ENCODE peak calls at places on chromosome 1, in nine cellular contexts. One of them, this sample, is unnamed.

GRCh38 chr1:54027848-54028247 is 9.9 kb upstream of the LDLRAD1 start:
- DNase-seq in HCT116: no peak
- DNase-seq in Peyer's patch: no peak
- DNase-seq in IMR-90: no peak
- DNase-seq in neural crest cell: no peak
- DNase-seq in thyroid gland: no peak
- DNase-seq in Calu3: no peak
- DNase-seq in A549: no peak
- DNase-seq in cardiac fibroblast: no peak
- DNase-seq in this sample: no peak

GRCh38 chr1:176669782-176670181 is 206.8 kb downstream of the PAPPA2 start:
- DNase-seq in HCT116: no peak
- DNase-seq in Peyer's patch: no peak
- DNase-seq in IMR-90: no peak
- DNase-seq in neural crest cell: no peak
- DNase-seq in thyroid gland: no peak
- DNase-seq in Calu3: no peak
- DNase-seq in A549: no peak
- DNase-seq in cardiac fibroblast: no peak
- DNase-seq in this sample: no peak

GRCh38 chr1:169363046-169363756 is 4.4 kb downstream of the NME7 start:
- DNase-seq in HCT116: peak; percentile 21
- DNase-seq in Peyer's patch: no peak
- DNase-seq in IMR-90: peak; percentile 94
- DNase-seq in neural crest cell: no peak
- DNase-seq in thyroid gland: no peak
- DNase-seq in Calu3: no peak
- DNase-seq in A549: no peak
- DNase-seq in cardiac fibroblast: peak; percentile 84
- DNase-seq in this sample: peak; percentile 81

GRCh38 chr1:72397786-72398185 is 115.4 kb upstream of the NEGR1 start:
- DNase-seq in HCT116: no peak
- DNase-seq in Peyer's patch: no peak
- DNase-seq in IMR-90: peak; percentile 74
- DNase-seq in neural crest cell: no peak
- DNase-seq in thyroid gland: no peak
- DNase-seq in Calu3: peak; percentile 16
- DNase-seq in A549: no peak
- DNase-seq in cardiac fibroblast: peak; percentile 82
- DNase-seq in this sample: peak; percentile 61

GRCh38 chr1:172670791-172671190 is 11.9 kb downstream of the FASLG start:
- DNase-seq in HCT116: no peak
- DNase-seq in Peyer's patch: no peak
- DNase-seq in IMR-90: no peak
- DNase-seq in neural crest cell: no peak
- DNase-seq in thyroid gland: no peak
- DNase-seq in Calu3: no peak
- DNase-seq in A549: no peak
- DNase-seq in cardiac fibroblast: no peak
- DNase-seq in this sample: no peak

GRCh38 chr1:112317556-112317955 is 78.5 kb upstream of the CTTNBP2NL start:
- DNase-seq in HCT116: no peak
- DNase-seq in Peyer's patch: no peak
- DNase-seq in IMR-90: no peak
- DNase-seq in neural crest cell: no peak
- DNase-seq in thyroid gland: no peak
- DNase-seq in Calu3: no peak
- DNase-seq in A549: no peak
- DNase-seq in cardiac fibroblast: no peak
- DNase-seq in this sample: no peak

GRCh38 chr1:27538793-27539192 is 48.8 kb upstream of the WASF2 start:
- DNase-seq in HCT116: no peak
- DNase-seq in Peyer's patch: no peak
- DNase-seq in IMR-90: peak; percentile 78
- DNase-seq in neural crest cell: no peak
- DNase-seq in thyroid gland: no peak
- DNase-seq in Calu3: no peak
- DNase-seq in A549: peak; percentile 50
- DNase-seq in cardiac fibroblast: peak; percentile 51
- DNase-seq in this sample: peak; percentile 82

GRCh38 chr1:23169727-23170335 is 1.2 kb upstream of the LUZP1 start:
- DNase-seq in HCT116: peak; percentile 64
- DNase-seq in Peyer's patch: peak; percentile 75
- DNase-seq in IMR-90: peak; percentile 72
- DNase-seq in neural crest cell: no peak
- DNase-seq in thyroid gland: peak; percentile 42
- DNase-seq in Calu3: no peak
- DNase-seq in A549: peak; percentile 43
- DNase-seq in cardiac fibroblast: peak; percentile 97
- DNase-seq in this sample: peak; percentile 12

GRCh38 chr1:172533511-172534116 is 664 bp downstream of the SUCO start:
- DNase-seq in HCT116: no peak
- DNase-seq in Peyer's patch: peak; percentile 65
- DNase-seq in IMR-90: peak; percentile 36
- DNase-seq in neural crest cell: peak; percentile 4
- DNase-seq in thyroid gland: peak; percentile 36
- DNase-seq in Calu3: no peak
- DNase-seq in A549: peak; percentile 22
- DNase-seq in cardiac fibroblast: peak; percentile 33
- DNase-seq in this sample: no peak

GRCh38 chr1:12518956-12519707 is 98.9 kb downstream of the DHRS3 start:
- DNase-seq in HCT116: no peak
- DNase-seq in Peyer's patch: peak; percentile 60
- DNase-seq in IMR-90: peak; percentile 63
- DNase-seq in neural crest cell: no peak
- DNase-seq in thyroid gland: peak; percentile 84
- DNase-seq in Calu3: no peak
- DNase-seq in A549: no peak
- DNase-seq in cardiac fibroblast: peak; percentile 79
- DNase-seq in this sample: peak; percentile 26

GRCh38 chr1:36326499-36326898 is 3.1 kb upstream of the EVA1B start:
- DNase-seq in HCT116: no peak
- DNase-seq in Peyer's patch: no peak
- DNase-seq in IMR-90: no peak
- DNase-seq in neural crest cell: no peak
- DNase-seq in thyroid gland: peak; percentile 63
- DNase-seq in Calu3: peak; percentile 35
- DNase-seq in A549: no peak
- DNase-seq in cardiac fibroblast: no peak
- DNase-seq in this sample: no peak

GRCh38 chr1:170369000-170369399 is 163.0 kb upstream of the GORAB start:
- DNase-seq in HCT116: no peak
- DNase-seq in Peyer's patch: no peak
- DNase-seq in IMR-90: no peak
- DNase-seq in neural crest cell: no peak
- DNase-seq in thyroid gland: no peak
- DNase-seq in Calu3: no peak
- DNase-seq in A549: no peak
- DNase-seq in cardiac fibroblast: no peak
- DNase-seq in this sample: no peak

GRCh38 chr1:110200666-110201065 is 9.4 kb upstream of the KCNC4 start:
- DNase-seq in HCT116: no peak
- DNase-seq in Peyer's patch: no peak
- DNase-seq in IMR-90: peak; percentile 47
- DNase-seq in neural crest cell: no peak
- DNase-seq in thyroid gland: no peak
- DNase-seq in Calu3: no peak
- DNase-seq in A549: no peak
- DNase-seq in cardiac fibroblast: peak; percentile 35
- DNase-seq in this sample: peak; percentile 28

GRCh38 chr1:237890822-237891221 is at the start of gene ZP4:
- DNase-seq in HCT116: no peak
- DNase-seq in Peyer's patch: no peak
- DNase-seq in IMR-90: no peak
- DNase-seq in neural crest cell: no peak
- DNase-seq in thyroid gland: no peak
- DNase-seq in Calu3: no peak
- DNase-seq in A549: no peak
- DNase-seq in cardiac fibroblast: no peak
- DNase-seq in this sample: no peak

GRCh38 chr1:98211271-98211840 is 290.5 kb upstream of the DPYD start:
- DNase-seq in HCT116: no peak
- DNase-seq in Peyer's patch: no peak
- DNase-seq in IMR-90: no peak
- DNase-seq in neural crest cell: no peak
- DNase-seq in thyroid gland: no peak
- DNase-seq in Calu3: no peak
- DNase-seq in A549: peak; percentile 6
- DNase-seq in cardiac fibroblast: no peak
- DNase-seq in this sample: no peak

DNA sequence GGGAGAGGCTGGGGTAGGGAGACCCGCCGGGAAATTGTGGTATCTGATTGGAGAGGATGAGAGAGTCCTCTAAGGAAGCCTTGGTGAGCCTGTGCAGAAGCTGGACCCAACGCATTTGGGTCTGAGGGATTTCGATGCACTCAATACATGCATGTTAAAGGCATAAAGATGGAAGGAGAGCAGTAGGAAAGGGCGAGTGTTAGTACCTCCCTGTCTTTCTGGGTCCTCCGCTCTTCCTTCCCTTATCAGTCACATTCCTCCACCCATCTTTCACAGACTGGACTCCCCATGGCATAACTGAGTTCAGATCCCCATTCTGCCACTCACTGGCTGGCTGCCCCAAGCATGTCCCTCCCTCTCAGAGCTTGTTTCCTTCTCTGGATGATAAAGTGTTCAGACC is 7.3 kb downstream of the RGS16 start:
- DNase-seq in HCT116: no peak
- DNase-seq in Peyer's patch: no peak
- DNase-seq in IMR-90: no peak
- DNase-seq in neural crest cell: no peak
- DNase-seq in thyroid gland: no peak
- DNase-seq in Calu3: no peak
- DNase-seq in A549: no peak
- DNase-seq in cardiac fibroblast: no peak
- DNase-seq in this sample: no peak
- TF ChIP-seq CTCF in HCT116: no peak
- TF ChIP-seq CTCF in Peyer's patch: no peak
- TF ChIP-seq CTCF in IMR-90: no peak
- TF ChIP-seq CTCF in neural crest cell: no peak
- TF ChIP-seq CTCF in thyroid gland: no peak
- TF ChIP-seq CTCF in Calu3: no peak
- TF ChIP-seq CTCF in A549: no peak
- TF ChIP-seq CTCF in cardiac fibroblast: no peak
- TF ChIP-seq CTCF in this sample: no peak

DNA sequence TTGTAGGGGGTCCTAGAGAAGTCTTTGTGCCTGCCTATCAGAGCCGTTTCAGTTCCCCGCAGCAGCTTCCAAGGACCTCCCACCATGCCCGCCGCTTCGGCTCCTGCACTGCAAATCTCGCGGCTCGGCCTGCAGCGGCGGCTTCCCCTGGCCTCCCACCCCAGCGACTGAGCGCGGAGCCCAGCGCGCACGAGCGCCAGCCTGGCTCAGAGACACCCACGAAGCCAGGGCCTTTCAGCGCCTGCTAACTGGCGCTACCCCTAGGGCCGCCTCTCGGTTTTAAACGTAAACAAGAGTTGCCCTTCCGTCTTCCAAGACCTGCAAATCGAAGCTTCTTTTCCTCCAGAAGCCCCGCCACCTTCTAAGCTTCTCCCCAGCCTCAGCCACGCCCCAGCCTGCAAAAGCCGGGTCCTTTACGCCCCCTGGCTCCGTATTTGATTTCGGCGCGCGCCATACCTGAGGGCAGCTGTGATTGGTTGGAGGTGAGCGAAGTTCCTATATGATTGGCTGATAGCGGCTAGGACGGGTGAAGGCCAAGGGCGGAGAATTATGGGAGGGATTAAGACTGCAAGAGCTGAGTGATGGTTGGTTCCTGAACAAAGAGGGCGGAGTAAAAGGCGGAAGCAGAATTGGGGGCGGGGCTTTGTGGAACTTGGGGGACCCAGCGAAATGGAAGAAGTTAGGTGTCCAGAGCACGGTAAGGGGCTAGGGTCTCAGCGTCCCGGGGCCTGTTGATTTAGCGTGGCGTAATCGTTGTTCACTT is at the start of gene TTF2:
- DNase-seq in HCT116: peak; percentile 99
- DNase-seq in Peyer's patch: peak; percentile 97
- DNase-seq in IMR-90: peak; percentile 98
- DNase-seq in neural crest cell: peak; percentile 88
- DNase-seq in thyroid gland: peak; percentile 95
- DNase-seq in Calu3: peak; percentile 91
- DNase-seq in A549: peak; percentile 98
- DNase-seq in cardiac fibroblast: peak; percentile 99
- DNase-seq in this sample: peak; percentile 98
- TF ChIP-seq CTCF in HCT116: no peak
- TF ChIP-seq CTCF in Peyer's patch: peak; percentile 56
- TF ChIP-seq CTCF in IMR-90: no peak
- TF ChIP-seq CTCF in neural crest cell: peak; percentile 40
- TF ChIP-seq CTCF in thyroid gland: no peak
- TF ChIP-seq CTCF in Calu3: no peak
- TF ChIP-seq CTCF in A549: no peak
- TF ChIP-seq CTCF in cardiac fibroblast: no peak
- TF ChIP-seq CTCF in this sample: peak; percentile 57

DNA sequence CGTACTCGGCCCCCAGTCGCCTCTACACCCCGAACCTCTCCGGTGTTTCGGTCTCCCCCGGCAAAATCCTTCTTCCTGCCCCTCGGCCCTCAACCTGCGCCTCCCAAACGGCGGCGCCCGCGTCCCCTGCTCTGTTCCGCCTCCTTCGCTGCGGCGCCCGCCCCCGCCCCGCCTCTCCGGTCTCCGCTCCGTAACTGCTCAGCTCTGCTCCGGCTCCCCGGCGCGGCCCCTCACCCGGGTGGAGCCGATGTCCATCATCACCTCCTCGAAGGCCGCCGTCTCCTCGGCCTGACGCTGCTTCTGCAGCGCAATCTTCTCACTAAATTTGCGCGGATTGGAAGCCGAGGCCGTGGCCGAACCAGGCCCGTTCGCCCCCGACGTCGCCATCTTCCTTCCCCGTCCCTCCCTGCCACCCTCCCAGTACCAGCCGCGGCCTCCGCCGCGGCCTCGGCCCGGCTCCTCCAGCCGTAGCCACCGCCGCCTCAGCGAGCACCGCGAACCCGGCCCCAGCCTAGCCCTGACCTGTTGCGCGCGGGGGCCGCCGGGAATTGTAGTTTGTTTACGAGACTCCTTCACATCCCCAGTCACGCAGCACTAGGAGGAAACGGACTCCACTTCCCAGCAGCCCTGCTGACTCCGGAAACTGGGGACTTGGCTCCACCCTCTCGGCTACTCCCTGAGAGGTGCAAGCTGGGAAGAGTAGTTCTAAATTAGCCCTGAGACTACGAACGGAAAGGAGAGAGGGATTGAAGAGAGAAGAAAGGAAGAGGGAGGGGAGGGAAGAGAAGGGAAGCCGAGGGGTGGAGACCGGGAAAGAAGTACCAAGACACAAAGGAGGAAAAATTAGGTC is at the start of gene CRTC2:
- DNase-seq in HCT116: peak; percentile 95
- DNase-seq in Peyer's patch: peak; percentile 100
- DNase-seq in IMR-90: peak; percentile 98
- DNase-seq in neural crest cell: peak; percentile 93
- DNase-seq in thyroid gland: peak; percentile 100
- DNase-seq in Calu3: peak; percentile 99
- DNase-seq in A549: peak; percentile 98
- DNase-seq in cardiac fibroblast: peak; percentile 99
- DNase-seq in this sample: peak; percentile 98
- TF ChIP-seq CTCF in HCT116: no peak
- TF ChIP-seq CTCF in Peyer's patch: no peak
- TF ChIP-seq CTCF in IMR-90: peak; percentile 4
- TF ChIP-seq CTCF in neural crest cell: no peak
- TF ChIP-seq CTCF in thyroid gland: no peak
- TF ChIP-seq CTCF in Calu3: no peak
- TF ChIP-seq CTCF in A549: no peak
- TF ChIP-seq CTCF in cardiac fibroblast: no peak
- TF ChIP-seq CTCF in this sample: peak; percentile 22

GRCh38 chr1:40862008-40862863 is at the start of gene CITED4:
- DNase-seq in HCT116: peak; percentile 91
- DNase-seq in Peyer's patch: peak; percentile 97
- DNase-seq in IMR-90: peak; percentile 83
- DNase-seq in neural crest cell: peak; percentile 95
- DNase-seq in thyroid gland: peak; percentile 94
- DNase-seq in Calu3: peak; percentile 97
- DNase-seq in A549: peak; percentile 95
- DNase-seq in cardiac fibroblast: peak; percentile 94
- DNase-seq in this sample: peak; percentile 66
- TF ChIP-seq CTCF in HCT116: peak; percentile 45
- TF ChIP-seq CTCF in Peyer's patch: no peak
- TF ChIP-seq CTCF in IMR-90: peak; percentile 29
- TF ChIP-seq CTCF in neural crest cell: no peak
- TF ChIP-seq CTCF in thyroid gland: no peak
- TF ChIP-seq CTCF in Calu3: peak; percentile 57
- TF ChIP-seq CTCF in A549: peak; percentile 52
- TF ChIP-seq CTCF in cardiac fibroblast: peak; percentile 23
- TF ChIP-seq CTCF in this sample: no peak